ENCODE peak calls at places on chromosomes 7 and 10, in four cellular contexts. V is astrocyte, Z is progenitor cell of endocrine pancreas, T is A673. M is an unnamed sample.

GRCh38 chr10:122655524-122656307 is 43.9 kb downstream of the C10orf120 start:
- DNase-seq in V (no peak), Z (no peak), T (no peak), M (no peak)

GRCh38 chr7:158588085-158588877 is 658 bp upstream of the PTPRN2 start:
- DNase-seq in V (no peak), Z (no peak), T (no peak), M (no peak)

GRCh38 chr7:149409889-149410288 is 51.0 kb downstream of the ZNF777 start:
- DNase-seq in V (no peak), Z (no peak), T (no peak), M (no peak)

GRCh38 chr10:76558996-76559888 is 1078.4 kb downstream of the KCNMA1 start:
- DNase-seq in V (peak), Z (no peak), T (no peak), M (peak)

GRCh38 chr10:131732631-131733127 is 168.1 kb upstream of the PPP2R2D start:
- DNase-seq in V (no peak), Z (no peak), T (no peak), M (no peak)

GRCh38 chr7:6258440-6259182 is 13.8 kb downstream of the CYTH3 start:
- DNase-seq in V (peak), Z (no peak), T (peak), M (peak)

GRCh38 chr10:21398549-21399345 is 126.7 kb downstream of the SKIDA1 start:
- DNase-seq in V (peak), Z (no peak), T (no peak), M (no peak)

GRCh38 chr7:155653773-155654172 is 9.3 kb downstream of the RBM33 start:
- DNase-seq in V (no peak), Z (no peak), T (no peak), M (peak)

GRCh38 chr10:100826983-100827818 is 81.8 kb downstream of the PAX2 start:
- DNase-seq in V (no peak), Z (peak), T (no peak), M (no peak)

GRCh38 chr7:108246227-108246837 is 116.2 kb upstream of the LAMB4 start:
- DNase-seq in V (peak), Z (no peak), T (no peak), M (peak)

GRCh38 chr7:143285806-143286521 is 1.2 kb downstream of the TMEM139 start:
- DNase-seq in V (no peak), Z (no peak), T (no peak), M (no peak)

GRCh38 chr7:148114807-148115206 is 475.8 kb upstream of the C7orf33 start:
- DNase-seq in V (no peak), Z (no peak), T (no peak), M (no peak)

GRCh38 chr10:490256-490655 is 199.2 kb downstream of the DIP2C start:
- DNase-seq in V (no peak), Z (no peak), T (no peak), M (peak)

GRCh38 chr7:149792220-149792595 is 18.8 kb upstream of the ZNF467 start:
- DNase-seq in V (no peak), Z (no peak), T (no peak), M (no peak)

GRCh38 chr10:22315455-22316285 is 518 bp upstream of the COMMD3 start:
- DNase-seq in V (no peak), Z (no peak), T (peak), M (no peak)

GRCh38 chr10:106705576-106706526 is 458.7 kb downstream of the SORCS1 start:
- DNase-seq in V (peak), Z (peak), T (peak), M (peak)

GRCh38 chr10:101745074-101745690 is 30.7 kb downstream of the FGF8 start:
- DNase-seq in V (no peak), Z (no peak), T (no peak), M (peak)

GRCh38 chr10:3898821-3899220 is 113.8 kb upstream of the KLF6 start:
- DNase-seq in V (no peak), Z (no peak), T (no peak), M (no peak)

GRCh38 chr7:25859412-25859704 is 292.6 kb upstream of the NFE2L3 start:
- DNase-seq in V (no peak), Z (no peak), T (no peak), M (no peak)

GRCh38 chr10:35271086-35271834 is 65.0 kb upstream of the CCNY start:
- DNase-seq in V (peak), Z (no peak), T (peak), M (no peak)

GRCh38 chr10:99993994-99994689 is 15.6 kb downstream of the DNMBP start:
- DNase-seq in V (peak), Z (no peak), T (peak), M (peak)

GRCh38 chr10:116690356-116691078 is 51.8 kb downstream of the HSPA12A start:
- DNase-seq in V (no peak), Z (no peak), T (no peak), M (peak)

GRCh38 chr7:105934577-105935185 is 28.4 kb upstream of the CDHR3 start:
- DNase-seq in V (no peak), Z (peak), T (peak), M (peak)

GRCh38 chr10:132442636-132443035 is 45.6 kb downstream of the PWWP2B start:
- DNase-seq in V (no peak), Z (no peak), T (no peak), M (no peak)

GRCh38 chr7:41576176-41576575 is 126.7 kb downstream of the INHBA start:
- DNase-seq in V (no peak), Z (no peak), T (no peak), M (no peak)

GRCh38 chr10:49237985-49238384 is 49.8 kb upstream of the TMEM273 start:
- DNase-seq in V (no peak), Z (no peak), T (no peak), M (no peak)

GRCh38 chr7:1855396-1856160 is 185.5 kb downstream of the ELFN1 start:
- DNase-seq in V (no peak), Z (no peak), T (no peak), M (no peak)

GRCh38 chr7:38975944-38976392 is 1.7 kb upstream of the POU6F2 start:
- DNase-seq in V (no peak), Z (peak), T (no peak), M (no peak)

GRCh38 chr10:104435822-104436221 is 82.2 kb downstream of the CFAP58 start:
- DNase-seq in V (no peak), Z (no peak), T (peak), M (peak)

GRCh38 chr10:99318048-99318447 is 11.1 kb upstream of the CNNM1 start:
- DNase-seq in V (no peak), Z (no peak), T (no peak), M (no peak)

GRCh38 chr10:69327463-69328345 is 49.4 kb downstream of the HK1 start:
- DNase-seq in V (peak), Z (no peak), T (peak), M (peak)

GRCh38 chr7:32890010-32890552 is 1.5 kb downstream of the KBTBD2 start:
- DNase-seq in V (peak), Z (no peak), T (peak), M (peak)

GRCh38 chr10:120387326-120387725 is 69.7 kb upstream of the PLPP4 start:
- DNase-seq in V (peak), Z (no peak), T (no peak), M (no peak)

GRCh38 chr10:64574371-64574770 is 1053.2 kb downstream of the REEP3 start:
- DNase-seq in V (no peak), Z (no peak), T (peak), M (no peak)

GRCh38 chr7:116783666-116784318 is 78.6 kb upstream of the CAPZA2 start:
- DNase-seq in V (no peak), Z (no peak), T (no peak), M (no peak)

GRCh38 chr10:69757553-69758309 is 44.0 kb upstream of the COL13A1 start:
- DNase-seq in V (peak), Z (no peak), T (peak), M (peak)

GRCh38 chr10:76942556-76943416 is 694.8 kb downstream of the KCNMA1 start:
- DNase-seq in V (no peak), Z (no peak), T (no peak), M (peak)

DNA sequence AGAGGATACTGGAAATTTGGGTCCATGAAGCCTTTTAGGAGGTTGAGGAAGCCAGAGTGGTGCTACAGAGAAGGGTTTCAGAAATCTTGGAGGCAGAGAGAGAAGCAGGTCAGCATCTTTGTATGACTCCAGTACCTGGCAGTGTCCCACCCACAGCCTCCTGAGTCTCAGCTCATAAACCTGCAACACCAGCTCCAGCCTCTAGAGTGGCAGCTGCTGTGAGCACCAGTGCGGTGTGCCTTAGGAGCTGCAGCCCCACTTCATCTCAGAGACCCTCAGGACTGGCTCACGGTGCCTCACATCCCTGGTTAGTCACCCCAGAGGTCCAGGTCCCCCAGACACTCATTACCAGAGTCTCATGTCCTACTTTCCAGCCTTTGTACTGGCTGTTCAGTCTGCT is 84.8 kb upstream of the PRKAR2B start:
- DNase-seq in V (no peak), Z (peak), T (no peak), M (no peak)
- TF ChIP-seq CTCF in V (no peak), Z (peak), T (peak), M (peak)

GRCh38 chr7:50696810-50697582 is 85.7 kb downstream of the GRB10 start:
- DNase-seq in V (no peak), Z (no peak), T (no peak), M (peak)
- TF ChIP-seq CTCF in V (peak), Z (peak), T (peak), M (peak)

DNA sequence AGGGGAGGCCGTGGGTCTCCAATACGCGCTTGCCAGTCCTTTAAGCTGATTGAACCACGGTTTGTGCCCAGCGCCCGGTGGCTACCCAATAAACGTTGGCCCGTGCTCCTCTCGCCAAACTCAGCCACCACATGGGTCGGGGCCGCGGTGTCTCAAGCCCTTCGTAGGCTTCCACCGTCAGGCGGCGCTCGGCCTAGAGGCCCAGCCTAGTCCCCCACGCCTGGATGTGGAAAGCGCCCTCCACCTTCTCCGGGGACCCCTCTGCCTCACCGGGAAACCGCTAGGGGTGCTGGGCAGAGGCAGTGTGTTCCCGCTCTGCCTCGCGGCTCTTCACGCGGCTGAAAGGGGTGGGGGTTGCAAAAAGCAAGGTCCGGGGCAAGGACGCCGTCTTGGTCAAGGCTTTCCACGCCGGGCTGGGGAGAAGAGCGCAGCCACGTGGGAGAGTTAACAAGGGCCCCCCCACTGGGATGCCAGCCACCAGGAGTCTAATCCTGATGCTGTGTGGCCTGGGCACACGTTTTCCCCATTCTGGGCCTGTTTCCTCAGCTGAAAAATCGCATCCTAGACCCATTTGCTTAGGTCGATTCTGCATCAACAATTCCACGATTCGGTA is 29.8 kb downstream of the LEP start:
- DNase-seq in V (no peak), Z (no peak), T (no peak), M (no peak)
- TF ChIP-seq CTCF in V (no peak), Z (no peak), T (no peak), M (peak)

DNA sequence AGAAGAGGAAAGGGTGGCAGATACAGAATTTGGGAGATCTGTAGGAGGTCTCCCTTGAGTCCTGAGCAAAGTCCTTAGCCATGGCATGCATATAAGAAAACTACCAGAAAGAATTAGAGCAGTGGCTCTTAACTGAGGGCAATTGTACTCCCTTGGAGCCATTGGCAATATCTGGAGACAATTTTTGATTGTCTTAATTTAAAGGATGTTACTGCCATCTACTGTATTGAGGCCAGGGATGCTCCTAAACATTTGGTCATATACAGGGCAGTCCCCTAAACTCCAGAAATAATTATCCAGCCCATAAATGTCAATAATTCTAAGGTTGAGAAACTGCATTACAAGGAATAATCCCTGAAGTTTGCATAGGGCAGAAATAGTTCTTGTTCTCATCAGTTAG is 136.4 kb upstream of the ODAD2 start:
- DNase-seq in V (no peak), Z (no peak), T (no peak), M (no peak)
- TF ChIP-seq CTCF in V (no peak), Z (no peak), T (peak), M (no peak)

DNA sequence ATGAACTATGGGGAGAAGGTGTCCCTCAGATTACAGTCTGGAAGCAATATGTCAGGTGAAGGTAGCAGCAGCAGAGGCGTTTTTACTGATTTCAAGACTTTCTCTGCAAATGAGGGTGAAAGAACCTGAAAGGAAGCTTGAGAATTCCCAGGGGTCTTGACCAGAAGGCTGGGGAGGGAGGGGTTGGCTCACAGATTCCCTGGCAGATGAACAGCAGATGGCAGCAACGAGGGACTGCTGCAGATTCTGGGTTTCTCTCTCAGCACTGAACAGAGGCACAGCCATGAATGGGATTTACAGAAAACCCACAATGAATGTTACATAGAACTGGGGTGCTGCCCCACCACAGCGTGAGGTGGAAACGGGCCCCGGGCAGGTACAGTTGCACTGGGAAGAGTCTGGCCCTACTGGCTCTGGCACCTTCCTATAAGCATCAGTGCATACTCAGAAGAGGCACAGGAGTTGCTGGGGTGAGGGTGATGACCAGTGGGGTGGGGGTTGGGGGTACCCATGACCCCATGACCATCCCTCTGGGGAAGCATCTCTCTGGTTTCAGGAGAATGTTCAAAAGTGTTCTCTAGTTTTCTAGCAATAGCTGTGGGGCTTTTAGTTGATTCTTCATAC is 317.8 kb downstream of the SH2D4B start:
- DNase-seq in V (no peak), Z (peak), T (peak), M (no peak)
- TF ChIP-seq CTCF in V (no peak), Z (peak), T (peak), M (no peak)

GRCh38 chr10:121592155-121592890 is 5.9 kb downstream of the FGFR2 start:
- DNase-seq in V (no peak), Z (no peak), T (no peak), M (no peak)
- TF ChIP-seq CTCF in V (no peak), Z (peak), T (no peak), M (no peak)

GRCh38 chr7:47477191-47478016 is 104.5 kb downstream of the TNS3 start:
- DNase-seq in V (no peak), Z (no peak), T (no peak), M (no peak)

GRCh38 chr7:47475880-47476227 is 106.1 kb downstream of the TNS3 start:
- DNase-seq in V (no peak), Z (no peak), T (no peak), M (no peak)

GRCh38 chr7:47473499-47474210 is 108.3 kb downstream of the TNS3 start:
- DNase-seq in V (no peak), Z (no peak), T (no peak), M (no peak)

GRCh38 chr7:47474211-47474936 is 107.5 kb downstream of the TNS3 start:
- DNase-seq in V (peak), Z (no peak), T (no peak), M (no peak)

DNA sequence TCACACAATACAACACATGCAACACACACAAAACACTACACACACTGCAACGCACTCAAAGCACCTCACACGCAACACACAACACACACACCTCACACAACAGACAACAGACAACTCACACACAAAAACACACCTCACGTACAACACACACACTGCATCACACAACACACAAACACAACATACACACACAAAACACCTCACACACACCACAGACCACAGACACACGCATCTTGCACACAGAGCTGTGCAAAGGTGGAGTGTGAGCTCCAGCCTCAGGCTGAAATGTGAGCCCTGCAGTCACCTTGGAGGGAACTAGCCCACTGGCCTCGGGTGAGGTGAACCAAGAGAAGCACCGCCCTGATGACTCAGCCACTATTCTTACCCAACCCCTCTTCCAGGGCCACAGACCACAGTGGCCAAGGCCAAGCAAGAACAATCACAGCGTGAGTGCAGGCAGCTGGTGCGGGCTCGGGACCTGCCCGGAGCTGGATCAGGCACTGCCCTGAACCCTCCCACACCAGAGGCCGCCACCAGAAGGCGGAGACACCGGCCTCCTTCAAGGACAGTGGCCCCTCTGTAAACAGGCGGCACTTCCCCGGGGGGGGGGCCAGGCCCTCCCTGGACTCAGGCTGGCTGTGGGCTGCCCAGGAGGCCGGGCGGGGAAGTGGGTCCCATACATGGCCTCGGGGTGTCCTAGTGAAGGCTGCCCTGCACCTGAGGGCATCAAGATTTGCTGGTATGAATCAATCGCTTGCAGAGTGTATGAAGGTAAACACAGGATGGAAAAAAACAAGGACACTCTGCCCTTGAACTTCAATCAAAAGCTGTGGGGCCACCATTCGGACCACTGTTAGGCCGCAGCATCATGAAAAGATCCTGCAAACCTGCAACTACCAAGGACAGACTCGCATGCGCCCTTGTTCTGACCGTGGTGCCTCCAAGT is 106.7 kb downstream of the TNS3 start:
- DNase-seq in V (peak), Z (peak), T (no peak), M (peak)
- TF ChIP-seq CTCF in V (no peak), Z (no peak), T (no peak), M (no peak)

DNA sequence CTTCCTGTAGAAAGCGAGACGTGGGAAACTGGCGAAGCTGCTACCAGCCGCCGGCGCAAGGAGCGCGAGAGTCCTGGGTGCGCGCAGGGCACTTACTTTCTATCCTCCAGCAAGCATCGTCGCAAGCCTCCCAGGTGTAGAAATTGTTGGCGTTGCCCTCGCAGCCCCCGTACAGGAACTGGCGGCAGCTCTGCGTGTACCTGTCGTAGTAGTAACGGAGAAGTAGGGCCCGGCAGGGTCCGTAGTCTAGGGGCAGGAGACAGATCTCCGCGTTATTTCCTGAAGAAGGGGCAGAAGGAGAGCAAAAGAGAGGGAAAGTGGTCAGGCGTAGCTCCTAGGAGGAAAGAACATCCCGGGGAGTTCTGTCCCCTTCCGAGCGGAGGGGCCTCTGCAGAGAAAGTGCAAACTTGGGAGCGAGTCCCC is 501 bp downstream of the TFPI2 start:
- DNase-seq in V (peak), Z (peak), T (peak), M (peak)
- TF ChIP-seq CTCF in V (no peak), Z (peak), T (no peak), M (peak)

M was measured in fibroblast of pulmonary artery.